ENCODE peak calls at places on chromosomes 2 and 18, in six cellular contexts. L is H1, K is right lobe of liver, I is NB4, T is adrenal gland, F is lower leg skin. G is an unnamed sample.

GRCh38 chr18:9792565-9793226 is 84.6 kb downstream of the RAB31 start:
- DNase-seq in I (peak; percentile 59), T (no peak), L (peak; percentile 91), F (no peak), K (no peak), G (no peak)

GRCh38 chr2:2801458-2801857 is 470.4 kb upstream of the MYT1L start:
- DNase-seq in I (no peak), L (no peak), K (no peak), F (no peak), T (no peak), G (no peak)

GRCh38 chr2:43538034-43538670 is 57.7 kb downstream of the THADA start:
- DNase-seq in K (no peak), F (no peak), L (no peak), T (no peak), I (no peak), G (no peak)

GRCh38 chr2:192675640-192676039 is 480.9 kb upstream of the TMEFF2 start:
- DNase-seq in I (no peak), F (no peak), K (no peak), T (no peak), L (no peak), G (no peak)

GRCh38 chr2:73920577-73921545 is 5.8 kb upstream of the DGUOK start:
- DNase-seq in F (no peak), T (peak; percentile 19), K (no peak), I (peak; percentile 79), L (peak; percentile 87), G (no peak)

GRCh38 chr2:238483656-238484055 is 56.9 kb downstream of the ASB1 start:
- DNase-seq in I (no peak), K (no peak), F (no peak), L (no peak), T (no peak), G (no peak)

GRCh38 chr2:85390941-85391669 is 19.1 kb downstream of the CAPG start:
- DNase-seq in L (peak; percentile 97), T (peak; percentile 43), F (no peak), I (peak; percentile 73), K (peak; percentile 63), G (peak; percentile 46)

GRCh38 chr2:1818404-1818803 is 74.1 kb upstream of the PXDN start:
- DNase-seq in K (no peak), L (no peak), I (no peak), F (no peak), T (no peak), G (no peak)

GRCh38 chr2:240586919-240587800 is 626 bp downstream of the CAPN10 start:
- DNase-seq in I (peak; percentile 65), F (no peak), T (peak; percentile 52), L (no peak), K (peak; percentile 64), G (peak; percentile 21)

GRCh38 chr2:138104071-138104470 is 139.8 kb downstream of the HNMT start:
- DNase-seq in I (no peak), F (no peak), K (no peak), L (no peak), T (no peak), G (no peak)

GRCh38 chr18:39448942-39449341 is 1883.3 kb upstream of the CELF4 start:
- DNase-seq in L (no peak), I (no peak), K (no peak), T (no peak), F (no peak), G (no peak)

GRCh38 chr2:56008661-56009411 is 85.3 kb upstream of the EFEMP1 start:
- DNase-seq in K (no peak), F (no peak), T (peak; percentile 27), L (peak; percentile 62), I (no peak), G (peak; percentile 40)

GRCh38 chr2:173184031-173185004 is 108.7 kb downstream of the MAP3K20 start:
- DNase-seq in L (no peak), K (no peak), T (peak; percentile 68), F (no peak), I (no peak), G (no peak)

GRCh38 chr2:39665811-39666488 is at the start of gene TMEM178A:
- DNase-seq in F (no peak), K (no peak), L (peak; percentile 76), I (no peak), T (no peak), G (peak; percentile 36)

GRCh38 chr2:69677914-69678313 is 34.4 kb upstream of the AAK1 start:
- DNase-seq in K (no peak), I (no peak), L (no peak), T (no peak), F (no peak), G (no peak)

GRCh38 chr2:201872576-201872975 is 66.2 kb downstream of the CDK15 start:
- DNase-seq in K (no peak), T (no peak), L (no peak), I (no peak), F (no peak), G (no peak)

GRCh38 chr2:130920417-130921030 is 83.8 kb downstream of the ARHGEF4 start:
- DNase-seq in T (peak; percentile 55), L (peak; percentile 96), F (peak; percentile 93), I (peak; percentile 66), K (no peak), G (peak; percentile 70)

GRCh38 chr2:21333694-21334093 is 209.9 kb downstream of the TDRD15 start:
- DNase-seq in T (no peak), L (no peak), F (no peak), I (no peak), K (no peak), G (no peak)

DNA sequence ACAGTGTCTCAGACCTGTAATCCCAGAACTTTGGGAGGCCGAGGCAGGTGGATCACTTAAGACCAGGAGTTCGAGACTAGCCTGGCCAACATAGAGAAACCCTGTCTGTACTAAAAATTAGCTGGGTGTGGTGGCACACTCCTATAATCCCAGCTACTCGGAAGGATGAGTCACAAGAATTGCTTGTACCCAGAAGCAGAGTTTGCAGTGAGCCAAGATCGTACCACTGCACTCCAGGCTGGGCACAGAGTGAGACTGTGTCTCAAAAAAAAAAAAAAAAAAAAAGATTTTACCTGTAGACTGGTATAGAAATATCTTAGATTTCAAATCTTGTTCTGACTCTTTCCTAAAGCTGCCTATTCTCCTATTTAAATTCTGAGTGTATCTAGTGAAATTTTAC is 7.2 kb upstream of the KLHL29 start:
- DNase-seq in F (no peak), I (no peak), K (no peak), T (no peak), L (no peak), G (no peak)
- H3K4me3 ChIP-seq in F (no peak overlapping the region), I (no peak overlapping the region), K (no peak overlapping the region), T (no peak overlapping the region), L (no peak overlapping the region), G (no peak overlapping the region)

GRCh38 chr2:109333414-109334194 is 204.6 kb downstream of the SH3RF3 start:
- DNase-seq in I (peak; percentile 48), F (no peak), L (no peak), T (no peak), K (no peak), G (no peak)

GRCh38 chr2:109331081-109331480 is 202.1 kb downstream of the SH3RF3 start:
- DNase-seq in T (no peak), K (no peak), L (no peak), I (peak; percentile 38), F (no peak), G (no peak)

GRCh38 chr2:109332880-109333279 is 203.9 kb downstream of the SH3RF3 start:
- DNase-seq in I (no peak), L (no peak), T (no peak), F (no peak), K (no peak), G (no peak)

GRCh38 chr2:109330056-109330455 is 201.1 kb downstream of the SH3RF3 start:
- DNase-seq in L (no peak), T (no peak), I (no peak), F (no peak), K (no peak), G (no peak)

GRCh38 chr2:109331864-109332848 is 203.2 kb downstream of the SH3RF3 start:
- DNase-seq in K (no peak), F (peak; percentile 97), I (peak; percentile 94), L (no peak), T (peak; percentile 89), G (peak; percentile 66)
- TF ChIP-seq POLR2A in K (no peak), F (no peak), I (no peak), L (no peak), T (peak; percentile 58), G (no peak)

DNA sequence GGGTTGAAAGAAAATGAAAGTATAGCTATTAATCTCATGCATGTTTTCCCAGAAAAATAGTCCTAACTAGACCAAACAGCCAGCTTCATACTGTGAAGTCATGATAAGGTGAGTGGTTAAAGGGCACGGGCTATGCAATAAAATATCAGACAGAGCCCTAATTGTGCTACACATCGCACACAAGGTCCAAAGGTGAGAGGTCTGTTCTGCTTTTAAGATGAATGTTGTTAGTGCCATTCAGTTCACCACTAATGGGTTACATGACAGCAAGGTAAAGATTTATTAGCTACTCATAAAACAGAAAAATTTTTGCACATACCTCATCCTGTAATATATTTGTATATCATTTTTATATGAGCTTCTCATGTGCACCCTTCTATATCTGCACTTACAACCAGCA is 105.0 kb upstream of the STK17B start:
- DNase-seq in T (no peak), K (no peak), I (peak; percentile 13), F (no peak), L (no peak), G (no peak)
- H3K4me3 ChIP-seq in T (no peak overlapping the region), K (no peak overlapping the region), I (no peak overlapping the region), F (no peak overlapping the region), L (no peak overlapping the region), G (no peak overlapping the region)

GRCh38 chr2:171687287-171688128 is at the start of gene DYNC1I2:
- DNase-seq in T (peak; percentile 94), K (peak; percentile 91), F (peak; percentile 98), I (peak; percentile 97), L (peak; percentile 88), G (peak; percentile 86)
- TF ChIP-seq POLR2A in T (peak; percentile 43), K (peak; percentile 39), F (no peak), I (peak; percentile 25), L (no peak), G (no peak)

GRCh38 chr2:104976603-104977120 is 61.2 kb upstream of the MRPS9 start:
- DNase-seq in T (no peak), F (no peak), K (no peak), I (peak; percentile 61), L (peak; percentile 63), G (no peak)
- H3K4me3 ChIP-seq in T (no peak overlapping the region), F (no peak overlapping the region), K (no peak overlapping the region), I (no peak overlapping the region), L (no peak overlapping the region), G (no peak overlapping the region)

DNA sequence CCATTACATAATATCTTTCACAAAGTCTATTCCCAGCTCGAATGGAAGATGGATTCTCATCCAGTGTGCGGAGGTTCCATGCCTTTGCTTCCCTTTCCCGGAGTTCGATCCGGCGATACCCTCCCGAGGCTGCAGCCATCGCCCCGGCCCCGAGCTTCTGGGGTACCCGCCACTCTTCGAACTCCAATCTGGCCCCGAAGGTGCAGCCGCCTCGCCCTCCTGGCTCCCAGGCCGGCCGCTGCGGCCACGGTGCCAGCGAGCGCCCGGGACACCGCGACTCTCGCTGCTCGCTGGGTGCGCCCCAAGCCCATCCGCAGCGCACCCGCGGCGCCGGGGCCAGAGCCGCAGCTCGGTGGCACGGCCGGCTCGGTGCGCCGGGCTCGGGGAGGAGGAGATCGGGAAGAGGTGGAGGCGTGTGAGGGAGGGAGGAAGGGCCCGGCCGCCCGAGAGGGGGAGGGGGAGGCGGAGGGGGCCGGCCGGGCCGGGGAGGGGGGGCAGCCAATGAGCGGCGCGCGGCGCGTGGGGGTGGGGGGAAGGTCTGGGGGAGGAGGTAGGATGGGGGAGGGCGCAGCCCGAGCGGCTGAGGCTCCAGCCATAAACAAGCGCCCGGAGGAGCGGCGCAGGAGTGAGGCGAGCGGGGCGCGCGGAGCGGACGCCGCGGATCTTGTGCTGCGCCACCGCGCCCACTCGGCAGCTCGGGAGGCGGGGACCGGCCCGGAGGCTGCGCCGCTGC is at the start of gene CRIM1:
- DNase-seq in K (peak; percentile 81), I (peak; percentile 65), F (peak; percentile 97), L (peak; percentile 84), T (peak; percentile 94), G (peak; percentile 91)
- TF ChIP-seq POLR2A in K (peak; percentile 77), I (no peak), F (peak; percentile 53), L (peak; percentile 72), T (peak; percentile 97), G (peak; percentile 80)